ENCODE peak calls at places on chromosomes 4 and X, in eight cellular contexts. S is cardiac muscle cell; B is GM10248; N is neural crest cell; A is GM13976; K is left lung; I is psoas muscle; J is CD8-positive, alpha-beta T cell. X is an unnamed sample.
A peak's percentile ranks its signal among the peaks of the same experiment; 100 is the strongest.

GRCh38 chr4:90515191-90515590 is 388.0 kb downstream of the CCSER1 start:
- DNase-seq in S (no peak), B (no peak), N (no peak), A (no peak), K (no peak), I (no peak), J (no peak), X (no peak)

GRCh38 chr4:88008624-88009235 is 1.3 kb downstream of the PKD2 start:
- DNase-seq in S (peak; percentile 26), B (peak; percentile 23), N (no peak), A (peak; percentile 29), K (no peak), I (no peak), J (no peak), X (peak; percentile 36)

GRCh38 chr4:174394915-174395314 is 111.2 kb downstream of the CEP44 start:
- DNase-seq in S (peak; percentile 15), B (no peak), N (no peak), A (no peak), K (no peak), I (no peak), J (no peak), X (no peak)

GRCh38 chr4:89029591-89029990 is 27.4 kb downstream of the FAM13A start:
- DNase-seq in S (no peak), B (no peak), N (no peak), A (no peak), K (no peak), I (no peak), J (no peak), X (no peak)

GRCh38 chr4:132297346-132297745 is 851.7 kb upstream of the PCDH10 start:
- DNase-seq in S (peak; percentile 11), B (no peak), N (no peak), A (no peak), K (no peak), I (no peak), J (no peak), X (no peak)

GRCh38 chr4:140813804-140814203 is 57.6 kb upstream of the TBC1D9 start:
- DNase-seq in S (no peak), B (no peak), N (no peak), A (no peak), K (no peak), I (no peak), J (no peak), X (no peak)

GRCh38 chrX:86171366-86171765 is 23.1 kb downstream of the DACH2 start:
- DNase-seq in S (peak; percentile 7), B (no peak), N (no peak), A (no peak), K (no peak), I (no peak), J (no peak), X (peak; percentile 40)

GRCh38 chr4:8019396-8020365 is 80.0 kb upstream of the AFAP1 start:
- DNase-seq in S (no peak), B (no peak), N (no peak), A (no peak), K (peak; percentile 79), I (peak; percentile 50), J (no peak), X (no peak)

GRCh38 chr4:85187106-85187505 is 220.6 kb upstream of the WDFY3 start:
- DNase-seq in S (no peak), B (no peak), N (no peak), A (no peak), K (no peak), I (no peak), J (no peak), X (no peak)

GRCh38 chrX:23012162-23012561 is 12.4 kb downstream of the DDX53 start:
- DNase-seq in S (no peak), B (no peak), N (no peak), A (no peak), K (no peak), I (no peak), J (no peak), X (no peak)

GRCh38 chr4:42048394-42048793 is 58.1 kb downstream of the SLC30A9 start:
- DNase-seq in S (peak; percentile 68), B (no peak), N (no peak), A (no peak), K (no peak), I (no peak), J (no peak), X (no peak)

GRCh38 chr4:185744127-185744865 is 67.7 kb downstream of the SORBS2 start:
- DNase-seq in S (no peak), B (no peak), N (no peak), A (no peak), K (no peak), I (no peak), J (no peak), X (no peak)

GRCh38 chrX:124239911-124240310 is 92.5 kb upstream of the TEX13D start:
- DNase-seq in S (no peak), B (peak; percentile 25), N (no peak), A (peak; percentile 15), K (no peak), I (no peak), J (no peak), X (peak; percentile 71)

GRCh38 chrX:13119386-13119785 is 75.0 kb upstream of the FAM9C start:
- DNase-seq in S (peak; percentile 44), B (no peak), N (no peak), A (no peak), K (no peak), I (no peak), J (no peak), X (no peak)

GRCh38 chr4:968221-968620 is 5.1 kb downstream of the DGKQ start:
- DNase-seq in S (no peak), B (no peak), N (no peak), A (no peak), K (peak; percentile 68), I (no peak), J (no peak), X (no peak)

GRCh38 chr4:103996637-103997036 is 276.9 kb upstream of the TACR3 start:
- DNase-seq in S (peak; percentile 66), B (no peak), N (peak; percentile 23), A (peak; percentile 11), K (no peak), I (no peak), J (no peak), X (peak; percentile 32)

GRCh38 chr4:125985856-125986255 is 671.1 kb downstream of the FAT4 start:
- DNase-seq in S (peak; percentile 19), B (no peak), N (no peak), A (no peak), K (no peak), I (no peak), J (no peak), X (peak; percentile 50)

GRCh38 chr4:100935090-100935489 is 412.2 kb downstream of the PPP3CA start:
- DNase-seq in S (no peak), B (no peak), N (no peak), A (no peak), K (no peak), I (no peak), J (no peak), X (peak; percentile 33)
- TF ChIP-seq CTCF in S (no peak), B (no peak), N (peak; percentile 21), A (no peak), K (no peak), I (no peak), J (no peak), X (peak; percentile 34)

DNA sequence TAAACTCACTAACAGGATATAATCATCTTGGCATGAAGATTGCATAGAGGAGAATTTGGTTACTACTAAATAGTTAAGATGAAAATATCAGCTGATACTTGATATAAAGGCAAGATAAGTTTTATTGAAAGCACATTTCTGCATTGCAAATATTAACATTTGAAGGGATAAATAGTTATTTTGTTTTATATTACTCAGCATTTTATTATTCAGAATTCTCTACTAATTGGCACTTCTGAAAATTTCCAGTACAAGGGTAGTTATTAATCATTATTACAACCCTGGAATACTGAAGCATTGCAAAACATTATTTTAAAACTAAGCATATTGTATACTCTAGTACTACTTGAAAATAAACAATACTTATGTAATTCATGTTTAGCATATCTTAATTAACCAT is 32.7 kb upstream of the AREG start:
- DNase-seq in S (no peak), B (no peak), N (no peak), A (no peak), K (no peak), I (no peak), J (no peak), X (no peak)
- TF ChIP-seq CTCF in S (no peak), B (no peak), N (no peak), A (no peak), K (no peak), I (no peak), J (no peak), X (no peak)

DNA sequence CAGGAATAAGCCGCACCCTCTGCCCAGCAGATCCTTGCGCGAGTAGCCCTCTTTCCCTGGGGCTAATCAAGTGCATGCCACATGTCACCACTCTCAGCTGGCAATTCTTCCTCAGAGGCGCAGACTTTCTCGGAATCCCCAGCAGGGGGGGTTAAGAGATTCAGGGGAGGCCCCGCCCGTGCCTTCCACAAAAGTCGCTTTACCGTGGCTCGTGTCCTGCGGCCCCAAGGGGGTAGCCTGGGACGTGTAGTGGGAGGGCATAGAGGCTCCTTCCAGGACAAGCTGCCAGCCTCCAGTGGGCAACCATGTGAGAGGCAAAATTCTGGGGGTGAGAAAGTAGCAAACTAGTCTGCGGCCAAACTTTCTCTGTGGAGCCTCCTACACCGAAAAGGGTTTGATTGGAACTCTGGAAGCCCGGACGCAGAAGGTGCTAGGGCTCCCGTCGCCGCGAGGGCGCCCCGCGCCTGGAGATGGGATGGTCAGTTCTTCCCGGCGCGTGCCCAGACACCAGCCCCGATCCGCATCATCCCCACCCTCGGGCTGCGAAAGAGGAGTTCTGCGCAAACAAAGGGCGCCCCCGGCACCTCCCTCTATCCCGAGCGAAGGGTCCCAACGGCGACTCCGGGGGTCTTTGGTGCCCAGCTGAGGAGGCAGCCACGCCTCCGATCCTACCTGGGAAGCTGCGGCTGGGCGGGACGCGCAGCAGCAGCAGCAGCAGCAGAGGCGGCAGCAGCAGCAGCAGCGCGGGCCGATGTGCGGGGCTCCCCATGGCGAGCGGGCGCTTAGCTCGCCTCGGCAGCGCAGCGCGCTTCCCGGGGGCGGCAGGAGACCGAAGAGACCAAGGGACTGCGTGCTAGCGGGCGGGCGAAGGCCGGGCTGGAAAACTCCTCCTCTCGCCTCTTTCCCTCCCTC is at the start of gene SRPX:
- DNase-seq in S (peak; percentile 66), B (peak; percentile 20), N (peak; percentile 21), A (peak; percentile 41), K (peak; percentile 41), I (peak; percentile 57), J (no peak), X (peak; percentile 17)
- TF ChIP-seq CTCF in S (peak; percentile 36), B (no peak), N (peak; percentile 49), A (no peak), K (no peak), I (peak; percentile 11), J (no peak), X (peak; percentile 9)

GRCh38 chr4:39045791-39046221 is 13.6 kb upstream of the TMEM156 start:
- DNase-seq in S (peak; percentile 47), B (no peak), N (no peak), A (no peak), K (no peak), I (no peak), J (no peak), X (peak; percentile 48)

GRCh38 chr4:39043058-39043696 is 11.0 kb upstream of the TMEM156 start:
- DNase-seq in S (peak; percentile 43), B (no peak), N (no peak), A (no peak), K (no peak), I (no peak), J (no peak), X (no peak)

GRCh38 chr4:39044947-39045734 is 12.9 kb upstream of the TMEM156 start:
- DNase-seq in S (peak; percentile 44), B (no peak), N (peak; percentile 35), A (peak; percentile 60), K (no peak), I (peak; percentile 52), J (peak; percentile 17), X (no peak)

GRCh38 chr4:39043697-39044363 is 11.6 kb upstream of the TMEM156 start:
- DNase-seq in S (peak; percentile 60), B (peak; percentile 29), N (no peak), A (peak; percentile 39), K (no peak), I (no peak), J (no peak), X (peak; percentile 55)

GRCh38 chr4:39044364-39044946 is 12.2 kb upstream of the TMEM156 start:
- DNase-seq in S (peak; percentile 95), B (peak; percentile 91), N (peak; percentile 94), A (peak; percentile 90), K (peak; percentile 97), I (peak; percentile 95), J (peak; percentile 85), X (peak; percentile 97)
- TF ChIP-seq CTCF in S (peak; percentile 13), B (peak; percentile 2), N (no peak), A (no peak), K (no peak), I (no peak), J (no peak), X (no peak)